ENCODE peak calls at places on chromosomes 3 and 15, in five cellular contexts. T is neural crest cell, Q is aorta, W is endothelial cell, H is OCI-M1. C is an unnamed sample.
A peak's percentile ranks its signal among the peaks of the same experiment; 100 is the strongest.

GRCh38 chr3:24119321-24119751 is 174.2 kb downstream of the NR1D2 start:
- DNase-seq in T (no peak), Q (no peak), H (no peak), W (no peak), C (no peak)

GRCh38 chr3:154294016-154294415 is 30.3 kb downstream of the DHX36 start:
- DNase-seq in H (no peak), W (no peak), Q (no peak), T (no peak), C (no peak)

GRCh38 chr3:133881492-133881891 is 14.2 kb downstream of the RAB6B start:
- DNase-seq in Q (peak; percentile 14), H (no peak), W (no peak), T (no peak), C (peak; percentile 32)

GRCh38 chr3:138567403-138567802 is 26.7 kb downstream of the CEP70 start:
- DNase-seq in W (no peak), Q (no peak), T (no peak), H (no peak), C (no peak)

GRCh38 chr3:123339302-123339701 is 109.6 kb downstream of the ADCY5 start:
- DNase-seq in H (no peak), Q (peak; percentile 31), W (no peak), T (no peak), C (peak; percentile 54)

GRCh38 chr15:40002295-40002694 is 36.7 kb downstream of the SRP14 start:
- DNase-seq in T (no peak), Q (no peak), W (no peak), H (no peak), C (no peak)

GRCh38 chr15:66673410-66674322 is 28.4 kb upstream of the SMAD6 start:
- DNase-seq in H (peak; percentile 74), T (peak; percentile 67), W (peak; percentile 32), Q (no peak), C (no peak)

GRCh38 chr3:138254199-138254598 is 67.1 kb downstream of the ARMC8 start:
- DNase-seq in H (no peak), T (no peak), W (no peak), Q (no peak), C (no peak)

GRCh38 chr3:55362206-55362960 is 124.7 kb downstream of the WNT5A start:
- DNase-seq in W (no peak), H (no peak), Q (no peak), T (no peak), C (no peak)

GRCh38 chr15:43106486-43106829 is 620 bp upstream of the UBR1 start:
- DNase-seq in T (no peak), Q (no peak), W (no peak), H (no peak), C (no peak)

GRCh38 chr3:111521881-111522280 is 20.1 kb upstream of the CD96 start:
- DNase-seq in H (no peak), Q (no peak), W (no peak), T (no peak), C (no peak)

GRCh38 chr3:52845157-52845556 is 10.3 kb upstream of the MUSTN1 start:
- DNase-seq in T (no peak), W (no peak), Q (peak; percentile 85), H (no peak), C (peak; percentile 91)

GRCh38 chr3:10008588-10009344 is 17.5 kb upstream of the FANCD2 start:
- DNase-seq in Q (peak; percentile 96), T (peak; percentile 69), H (peak; percentile 93), W (peak; percentile 82), C (peak; percentile 95)

GRCh38 chr3:126493731-126494130 is 18.0 kb upstream of the ZXDC start:
- DNase-seq in H (no peak), T (no peak), Q (no peak), W (no peak), C (no peak)

GRCh38 chr3:129317876-129318275 is 39.2 kb downstream of the HMCES start:
- DNase-seq in T (no peak), Q (no peak), W (no peak), H (no peak), C (no peak)

GRCh38 chr15:99017322-99017701 is 9.7 kb upstream of the PGPEP1L start:
- DNase-seq in W (no peak), T (no peak), H (no peak), Q (no peak), C (no peak)